ENCODE peak calls at places on chromosome 19, in nine cellular contexts. O, Q, H, A, M, I, N, S and D are unnamed samples.

GRCh38 chr19:46659151-46660007 is 1.6 kb downstream of the DACT3 start:
- DNase-seq in H (no peak), N (peak), Q (no peak), M (no peak), A (no peak), O (no peak), I (no peak), S (peak), D (peak)

GRCh38 chr19:52191951-52192350 is 2.1 kb downstream of the PPP2R1A start:
- DNase-seq in N (no peak), I (no peak), O (no peak), Q (no peak), S (no peak), M (no peak), A (no peak), H (no peak), D (no peak)

GRCh38 chr19:6062961-6063575 is 47.2 kb downstream of the RFX2 start:
- DNase-seq in N (peak), Q (no peak), I (no peak), S (no peak), M (no peak), H (no peak), A (no peak), O (no peak), D (no peak)

GRCh38 chr19:38793186-38793585 is 4.2 kb downstream of the LGALS7B start:
- DNase-seq in A (no peak), Q (no peak), N (no peak), I (no peak), H (no peak), M (no peak), O (no peak), S (no peak), D (no peak)

GRCh38 chr19:35425682-35426081 is 22.4 kb upstream of the FFAR2 start:
- DNase-seq in N (no peak), O (no peak), I (no peak), S (no peak), A (no peak), Q (no peak), H (no peak), M (no peak), D (no peak)

GRCh38 chr19:13056052-13056660 is 46.5 kb downstream of the LYL1 start:
- DNase-seq in N (no peak), M (no peak), O (no peak), Q (no peak), H (no peak), S (peak), I (peak), A (no peak), D (no peak)

GRCh38 chr19:13796301-13797057 is 1.2 kb downstream of the ZSWIM4 start:
- DNase-seq in M (no peak), I (peak), N (peak), H (no peak), Q (peak), A (no peak), O (no peak), S (peak), D (no peak)

GRCh38 chr19:10417598-10418280 is 2.6 kb upstream of the PDE4A start:
- DNase-seq in O (no peak), I (no peak), A (no peak), S (no peak), N (peak), H (no peak), Q (peak), M (no peak), D (peak)

GRCh38 chr19:12774588-12775555 is at the start of gene HOOK2:
- DNase-seq in O (no peak), I (peak), S (peak), M (no peak), Q (no peak), H (no peak), N (peak), A (no peak), D (no peak)

GRCh38 chr19:7386308-7386707 is 37.6 kb downstream of the ARHGEF18 start:
- DNase-seq in S (no peak), A (no peak), Q (no peak), I (no peak), O (no peak), H (no peak), N (no peak), M (no peak), D (peak)

GRCh38 chr19:2507109-2507508 is 31.2 kb downstream of the GADD45B start:
- DNase-seq in N (no peak), O (no peak), I (peak), H (no peak), Q (no peak), M (no peak), A (no peak), S (no peak), D (no peak)

GRCh38 chr19:2271516-2272103 is 10.4 kb downstream of the PEAK3 start:
- DNase-seq in N (no peak), H (no peak), I (no peak), O (no peak), Q (no peak), M (no peak), A (no peak), S (no peak), D (no peak)